ENCODE peak calls at places on chromosomes 1 and 21, in six cellular contexts. C is pancreas, Y is adrenal gland, K is left ventricle myocardium inferior, W is fibroblast of lung, Q is heart left ventricle. O is an unnamed sample.

GRCh38 chr1:11691302-11691914 is at the start of gene DRAXIN:
- DNase-seq in C (no peak), Y (no peak), K (no peak), W (peak; percentile 16), Q (no peak), O (peak; percentile 27)

GRCh38 chr1:223531742-223532341 is 133.7 kb downstream of the CAPN8 start:
- DNase-seq in C (peak; percentile 86), Y (peak; percentile 78), K (peak; percentile 24), W (peak; percentile 24), Q (no peak), O (peak; percentile 66)

GRCh38 chr1:85447000-85447943 is 17.7 kb downstream of the DDAH1 start:
- DNase-seq in C (no peak), Y (no peak), K (no peak), W (peak; percentile 56), Q (no peak), O (no peak)

GRCh38 chr1:12434174-12434573 is 183.8 kb downstream of the DHRS3 start:
- DNase-seq in C (no peak), Y (no peak), K (no peak), W (peak; percentile 96), Q (no peak), O (no peak)

GRCh38 chr21:42255825-42256224 is 36.9 kb downstream of the ABCG1 start:
- DNase-seq in C (no peak), Y (no peak), K (no peak), W (no peak), Q (peak; percentile 26), O (no peak)

GRCh38 chr1:41418868-41419583 is 57.8 kb downstream of the FOXO6 start:
- DNase-seq in C (peak; percentile 75), Y (peak; percentile 87), K (peak; percentile 83), W (peak; percentile 89), Q (peak; percentile 82), O (no peak)

GRCh38 chr1:68229927-68230812 is 2.2 kb downstream of the WLS start:
- DNase-seq in C (no peak), Y (no peak), K (no peak), W (peak; percentile 62), Q (no peak), O (no peak)

GRCh38 chr1:12436817-12437599 is 181.0 kb downstream of the DHRS3 start:
- DNase-seq in C (no peak), Y (no peak), K (no peak), W (peak; percentile 90), Q (no peak), O (no peak)

GRCh38 chr1:70043806-70044205 is 161.6 kb downstream of the LRRC40 start:
- DNase-seq in C (no peak), Y (peak; percentile 3), K (no peak), W (peak; percentile 86), Q (no peak), O (no peak)

GRCh38 chr1:21865943-21866628 is 54.0 kb downstream of the LDLRAD2 start:
- DNase-seq in C (no peak), Y (no peak), K (no peak), W (no peak), Q (no peak), O (peak; percentile 45)

GRCh38 chr1:178192686-178193085 is 98.8 kb downstream of the RASAL2 start:
- DNase-seq in C (no peak), Y (peak; percentile 50), K (no peak), W (peak; percentile 87), Q (no peak), O (no peak)

GRCh38 chr1:185249563-185249962 is 67.5 kb downstream of the IVNS1ABP start:
- DNase-seq in C (no peak), Y (no peak), K (no peak), W (no peak), Q (no peak), O (no peak)

GRCh38 chr1:93969371-93969770 is 60.1 kb upstream of the GCLM start:
- DNase-seq in C (no peak), Y (no peak), K (no peak), W (no peak), Q (no peak), O (no peak)

GRCh38 chr1:210922666-210923065 is 211.3 kb downstream of the KCNH1 start:
- DNase-seq in C (no peak), Y (no peak), K (no peak), W (no peak), Q (no peak), O (no peak)

GRCh38 chr21:33070921-33071877 is 1.3 kb downstream of the OLIG1 start:
- DNase-seq in C (peak; percentile 64), Y (no peak), K (no peak), W (peak; percentile 8), Q (peak; percentile 58), O (no peak)

GRCh38 chr1:1908506-1908791 is 6.6 kb upstream of the CALML6 start:
- DNase-seq in C (no peak), Y (no peak), K (no peak), W (no peak), Q (no peak), O (no peak)

GRCh38 chr1:53154859-53155438 is 12.5 kb upstream of the SLC1A7 start:
- DNase-seq in C (no peak), Y (no peak), K (no peak), W (no peak), Q (no peak), O (no peak)

GRCh38 chr21:33924766-33925100 is 9.1 kb upstream of the ATP5PO start:
- DNase-seq in C (no peak), Y (no peak), K (no peak), W (no peak), Q (no peak), O (peak; percentile 46)

GRCh38 chr1:235128453-235129328 is at the start of gene TOMM20:
- DNase-seq in C (peak; percentile 97), Y (peak; percentile 97), K (peak; percentile 95), W (peak; percentile 97), Q (peak; percentile 98), O (peak; percentile 98)

GRCh38 chr1:32286763-32287162 is 5.1 kb upstream of the HDAC1 start:
- DNase-seq in C (no peak), Y (no peak), K (no peak), W (no peak), Q (no peak), O (no peak)

GRCh38 chr21:42225571-42226155 is 6.7 kb downstream of the ABCG1 start:
- DNase-seq in C (peak; percentile 22), Y (no peak), K (no peak), W (no peak), Q (no peak), O (no peak)

GRCh38 chr1:222844108-222844779 is 29.4 kb downstream of the DISP1 start:
- DNase-seq in C (no peak), Y (no peak), K (no peak), W (peak; percentile 30), Q (no peak), O (no peak)

GRCh38 chr1:6962390-6962955 is 177.2 kb downstream of the CAMTA1 start:
- DNase-seq in C (no peak), Y (no peak), K (peak; percentile 50), W (peak; percentile 21), Q (no peak), O (no peak)

GRCh38 chr1:200118779-200119505 is 91.4 kb downstream of the NR5A2 start:
- DNase-seq in C (no peak), Y (no peak), K (no peak), W (no peak), Q (no peak), O (no peak)

GRCh38 chr1:54846716-54847284 is 40.2 kb downstream of the DHCR24 start:
- DNase-seq in C (no peak), Y (no peak), K (no peak), W (no peak), Q (no peak), O (no peak)

GRCh38 chr1:23168462-23169218 is at the start of gene LUZP1:
- DNase-seq in C (peak; percentile 99), Y (peak; percentile 89), K (peak; percentile 90), W (peak; percentile 73), Q (peak; percentile 97), O (peak; percentile 80)

GRCh38 chr1:154628122-154628405 is 20.1 kb upstream of the ADAR start:
- DNase-seq in C (no peak), Y (no peak), K (no peak), W (no peak), Q (no peak), O (no peak)

GRCh38 chr1:157154291-157154690 is 16.1 kb upstream of the ETV3 start:
- DNase-seq in C (no peak), Y (no peak), K (no peak), W (no peak), Q (no peak), O (no peak)

GRCh38 chr1:35708952-35709351 is 9.7 kb downstream of the C1orf216 start:
- DNase-seq in C (no peak), Y (no peak), K (no peak), W (no peak), Q (no peak), O (no peak)

GRCh38 chr1:160362168-160362941 is 4.5 kb upstream of the NHLH1 start:
- DNase-seq in C (no peak), Y (no peak), K (no peak), W (no peak), Q (no peak), O (no peak)

GRCh38 chr1:111247125-111247838 is 19.8 kb downstream of the CHI3L2 start:
- DNase-seq in C (no peak), Y (no peak), K (no peak), W (no peak), Q (no peak), O (no peak)

GRCh38 chr1:183847646-183848045 is 42.7 kb downstream of the RGL1 start:
- DNase-seq in C (no peak), Y (no peak), K (no peak), W (no peak), Q (no peak), O (no peak)

GRCh38 chr1:183845681-183846080 is 40.8 kb downstream of the RGL1 start:
- DNase-seq in C (no peak), Y (no peak), K (no peak), W (peak; percentile 41), Q (no peak), O (no peak)

GRCh38 chr1:183850852-183851251 is 45.9 kb downstream of the RGL1 start:
- DNase-seq in C (no peak), Y (no peak), K (no peak), W (no peak), Q (no peak), O (no peak)
- H3K4me1 ChIP-seq in C (no peaks in the 10 kb centered on the region), Y (peaks cover 42% of the 10 kb centered on the region), K (peaks cover 33% of the 10 kb centered on the region), W (no peaks in the 10 kb centered on the region), Q (peaks cover 8% of the 10 kb centered on the region), O (peaks cover 12% of the 10 kb centered on the region)

DNA sequence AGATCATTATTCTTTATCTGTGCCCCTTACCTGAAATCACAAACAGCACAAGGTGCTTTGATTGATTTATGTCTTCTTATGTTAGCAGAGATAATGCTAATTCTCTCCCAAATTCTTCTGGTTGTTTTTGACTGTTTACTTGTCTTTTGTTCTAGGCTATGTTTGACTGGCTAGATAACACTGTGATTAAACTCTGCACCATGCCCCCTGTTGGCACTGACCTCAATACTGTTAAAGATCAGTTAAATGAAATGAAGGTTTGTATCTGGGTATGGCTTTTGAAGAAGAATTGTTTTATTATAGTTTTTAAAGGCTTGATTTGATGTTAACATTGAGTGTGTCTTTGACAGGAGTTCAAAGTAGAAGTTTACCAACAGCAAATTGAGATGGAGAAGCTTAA is 49.6 kb upstream of the BMP8A start:
- DNase-seq in C (no peak), Y (no peak), K (no peak), W (no peak), Q (no peak), O (no peak)
- TF ChIP-seq CTCF in C (no peak), Y (no peak), K (no peak), W (no peak), Q (no peak), O (no peak)

GRCh38 chr21:44724926-44725325 is 13.6 kb upstream of the TSPEAR start:
- DNase-seq in C (no peak), Y (no peak), K (no peak), W (no peak), Q (no peak), O (no peak)
- H3K27me3 ChIP-seq in C (peaks cover 15% of the 10 kb centered on the region), Y (peaks cover 17% of the 10 kb centered on the region), K (peaks cover 69% of the 10 kb centered on the region), W (peaks cover 14% of the 10 kb centered on the region), Q (peaks cover 15% of the 10 kb centered on the region), O (no peaks in the 10 kb centered on the region)

GRCh38 chr1:116763116-116763786 is 9.0 kb downstream of the CD2 start:
- DNase-seq in C (no peak), Y (no peak), K (no peak), W (no peak), Q (no peak), O (no peak)
- H3K4me1 ChIP-seq in C (no peaks in the 10 kb centered on the region), Y (no peaks in the 10 kb centered on the region), K (no peaks in the 10 kb centered on the region), W (no peaks in the 10 kb centered on the region), Q (no peaks in the 10 kb centered on the region), O (no peaks in the 10 kb centered on the region)

O was measured in Caco-2.